ENCODE peak calls at places on chromosomes 6 and 20, in eight cellular contexts. One of them, this sample, is unnamed.

GRCh38 chr20:2658414-2659354 is 5.3 kb downstream of the IDH3B start:
- DNase-seq in HCT116: no peak
- DNase-seq in uterus: no peak
- DNase-seq in tibial nerve: no peak
- DNase-seq in esophagus squamous epithelium: no peak
- DNase-seq in K562: peak; percentile 17
- DNase-seq in esophagus muscularis mucosa: no peak
- DNase-seq in Peyer's patch: no peak
- DNase-seq in this sample: no peak

GRCh38 chr6:143744593-143745151 is 66.9 kb downstream of the PHACTR2 start:
- DNase-seq in HCT116: peak; percentile 10
- DNase-seq in uterus: no peak
- DNase-seq in tibial nerve: no peak
- DNase-seq in esophagus squamous epithelium: no peak
- DNase-seq in K562: no peak
- DNase-seq in esophagus muscularis mucosa: no peak
- DNase-seq in Peyer's patch: no peak
- DNase-seq in this sample: no peak

GRCh38 chr20:38640486-38640885 is 38.9 kb downstream of the ARHGAP40 start:
- DNase-seq in HCT116: no peak
- DNase-seq in uterus: no peak
- DNase-seq in tibial nerve: no peak
- DNase-seq in esophagus squamous epithelium: no peak
- DNase-seq in K562: no peak
- DNase-seq in esophagus muscularis mucosa: no peak
- DNase-seq in Peyer's patch: no peak
- DNase-seq in this sample: no peak

GRCh38 chr20:17210983-17211382 is 15.9 kb upstream of the PCSK2 start:
- DNase-seq in HCT116: no peak
- DNase-seq in uterus: no peak
- DNase-seq in tibial nerve: no peak
- DNase-seq in esophagus squamous epithelium: no peak
- DNase-seq in K562: no peak
- DNase-seq in esophagus muscularis mucosa: no peak
- DNase-seq in Peyer's patch: no peak
- DNase-seq in this sample: no peak

GRCh38 chr6:169326067-169326799 is 72.6 kb upstream of the THBS2 start:
- DNase-seq in HCT116: peak; percentile 44
- DNase-seq in uterus: no peak
- DNase-seq in tibial nerve: no peak
- DNase-seq in esophagus squamous epithelium: no peak
- DNase-seq in K562: no peak
- DNase-seq in esophagus muscularis mucosa: peak; percentile 89
- DNase-seq in Peyer's patch: no peak
- DNase-seq in this sample: no peak

GRCh38 chr20:32649697-32650471 is 23.9 kb downstream of the C20orf203 start:
- DNase-seq in HCT116: no peak
- DNase-seq in uterus: no peak
- DNase-seq in tibial nerve: no peak
- DNase-seq in esophagus squamous epithelium: no peak
- DNase-seq in K562: no peak
- DNase-seq in esophagus muscularis mucosa: no peak
- DNase-seq in Peyer's patch: no peak
- DNase-seq in this sample: no peak

GRCh38 chr6:5379647-5380242 is 118.4 kb downstream of the FARS2 start:
- DNase-seq in HCT116: peak; percentile 24
- DNase-seq in uterus: no peak
- DNase-seq in tibial nerve: no peak
- DNase-seq in esophagus squamous epithelium: no peak
- DNase-seq in K562: peak; percentile 43
- DNase-seq in esophagus muscularis mucosa: no peak
- DNase-seq in Peyer's patch: peak; percentile 63
- DNase-seq in this sample: no peak

GRCh38 chr6:10659697-10660348 is 34.6 kb downstream of the C6orf52 start:
- DNase-seq in HCT116: no peak
- DNase-seq in uterus: no peak
- DNase-seq in tibial nerve: no peak
- DNase-seq in esophagus squamous epithelium: no peak
- DNase-seq in K562: no peak
- DNase-seq in esophagus muscularis mucosa: no peak
- DNase-seq in Peyer's patch: no peak
- DNase-seq in this sample: no peak

GRCh38 chr20:31674895-31675827 is 37.4 kb downstream of the COX4I2 start:
- DNase-seq in HCT116: no peak
- DNase-seq in uterus: peak; percentile 69
- DNase-seq in tibial nerve: peak; percentile 60
- DNase-seq in esophagus squamous epithelium: no peak
- DNase-seq in K562: peak; percentile 80
- DNase-seq in esophagus muscularis mucosa: no peak
- DNase-seq in Peyer's patch: peak; percentile 86
- DNase-seq in this sample: peak; percentile 73

GRCh38 chr20:54950285-54950684 is 474.9 kb downstream of the DOK5 start:
- DNase-seq in HCT116: no peak
- DNase-seq in uterus: no peak
- DNase-seq in tibial nerve: no peak
- DNase-seq in esophagus squamous epithelium: no peak
- DNase-seq in K562: no peak
- DNase-seq in esophagus muscularis mucosa: no peak
- DNase-seq in Peyer's patch: no peak
- DNase-seq in this sample: no peak

GRCh38 chr6:170186006-170186908 is 104.6 kb downstream of the DLL1 start:
- DNase-seq in HCT116: no peak
- DNase-seq in uterus: no peak
- DNase-seq in tibial nerve: peak; percentile 1
- DNase-seq in esophagus squamous epithelium: no peak
- DNase-seq in K562: no peak
- DNase-seq in esophagus muscularis mucosa: peak; percentile 77
- DNase-seq in Peyer's patch: no peak
- DNase-seq in this sample: no peak

GRCh38 chr6:166440106-166440505 is 57.4 kb upstream of the MPC1 start:
- DNase-seq in HCT116: no peak
- DNase-seq in uterus: no peak
- DNase-seq in tibial nerve: no peak
- DNase-seq in esophagus squamous epithelium: no peak
- DNase-seq in K562: no peak
- DNase-seq in esophagus muscularis mucosa: no peak
- DNase-seq in Peyer's patch: no peak
- DNase-seq in this sample: no peak

GRCh38 chr6:15962449-15962764 is 166.5 kb upstream of the MYLIP start:
- DNase-seq in HCT116: no peak
- DNase-seq in uterus: no peak
- DNase-seq in tibial nerve: no peak
- DNase-seq in esophagus squamous epithelium: no peak
- DNase-seq in K562: no peak
- DNase-seq in esophagus muscularis mucosa: no peak
- DNase-seq in Peyer's patch: no peak
- DNase-seq in this sample: no peak

GRCh38 chr6:11428895-11429294 is 108.7 kb upstream of the TMEM170B start:
- DNase-seq in HCT116: no peak
- DNase-seq in uterus: no peak
- DNase-seq in tibial nerve: no peak
- DNase-seq in esophagus squamous epithelium: no peak
- DNase-seq in K562: no peak
- DNase-seq in esophagus muscularis mucosa: peak; percentile 47
- DNase-seq in Peyer's patch: no peak
- DNase-seq in this sample: no peak

GRCh38 chr20:61192254-61192950 is 59.7 kb upstream of the CDH4 start:
- DNase-seq in HCT116: no peak
- DNase-seq in uterus: no peak
- DNase-seq in tibial nerve: no peak
- DNase-seq in esophagus squamous epithelium: no peak
- DNase-seq in K562: no peak
- DNase-seq in esophagus muscularis mucosa: no peak
- DNase-seq in Peyer's patch: no peak
- DNase-seq in this sample: no peak

GRCh38 chr6:147624946-147625515 is 116.5 kb downstream of the SAMD5 start:
- DNase-seq in HCT116: no peak
- DNase-seq in uterus: no peak
- DNase-seq in tibial nerve: no peak
- DNase-seq in esophagus squamous epithelium: no peak
- DNase-seq in K562: no peak
- DNase-seq in esophagus muscularis mucosa: no peak
- DNase-seq in Peyer's patch: no peak
- DNase-seq in this sample: no peak

GRCh38 chr20:59561228-59561605 is 43.1 kb upstream of the PHACTR3 start:
- DNase-seq in HCT116: no peak
- DNase-seq in uterus: no peak
- DNase-seq in tibial nerve: no peak
- DNase-seq in esophagus squamous epithelium: no peak
- DNase-seq in K562: no peak
- DNase-seq in esophagus muscularis mucosa: peak; percentile 66
- DNase-seq in Peyer's patch: no peak
- DNase-seq in this sample: no peak

GRCh38 chr6:122042851-122043250 is 356.6 kb upstream of the HSF2 start:
- DNase-seq in HCT116: no peak
- DNase-seq in uterus: peak; percentile 43
- DNase-seq in tibial nerve: no peak
- DNase-seq in esophagus squamous epithelium: no peak
- DNase-seq in K562: no peak
- DNase-seq in esophagus muscularis mucosa: no peak
- DNase-seq in Peyer's patch: no peak
- DNase-seq in this sample: peak; percentile 10

GRCh38 chr6:17381429-17382147 is 11.8 kb upstream of the CAP2 start:
- DNase-seq in HCT116: no peak
- DNase-seq in uterus: no peak
- DNase-seq in tibial nerve: no peak
- DNase-seq in esophagus squamous epithelium: no peak
- DNase-seq in K562: no peak
- DNase-seq in esophagus muscularis mucosa: no peak
- DNase-seq in Peyer's patch: no peak
- DNase-seq in this sample: peak; percentile 79

GRCh38 chr6:112936476-112936875 is 589.3 kb downstream of the RFPL4B start:
- DNase-seq in HCT116: no peak
- DNase-seq in uterus: no peak
- DNase-seq in tibial nerve: no peak
- DNase-seq in esophagus squamous epithelium: no peak
- DNase-seq in K562: no peak
- DNase-seq in esophagus muscularis mucosa: no peak
- DNase-seq in Peyer's patch: no peak
- DNase-seq in this sample: no peak

GRCh38 chr6:4059115-4059777 is 19.7 kb downstream of the FAM217A start:
- DNase-seq in HCT116: no peak
- DNase-seq in uterus: no peak
- DNase-seq in tibial nerve: no peak
- DNase-seq in esophagus squamous epithelium: no peak
- DNase-seq in K562: peak; percentile 72
- DNase-seq in esophagus muscularis mucosa: no peak
- DNase-seq in Peyer's patch: peak; percentile 50
- DNase-seq in this sample: no peak
- TF ChIP-seq POLR2A in HCT116: no peak
- TF ChIP-seq POLR2A in uterus: no peak
- TF ChIP-seq POLR2A in tibial nerve: no peak
- TF ChIP-seq POLR2A in esophagus squamous epithelium: no peak
- TF ChIP-seq POLR2A in K562: no peak
- TF ChIP-seq POLR2A in esophagus muscularis mucosa: no peak
- TF ChIP-seq POLR2A in Peyer's patch: no peak
- TF ChIP-seq POLR2A in this sample: no peak

GRCh38 chr6:13406781-13407180 is 78.4 kb upstream of the TBC1D7 start:
- DNase-seq in HCT116: peak; percentile 16
- DNase-seq in uterus: no peak
- DNase-seq in tibial nerve: no peak
- DNase-seq in esophagus squamous epithelium: no peak
- DNase-seq in K562: peak; percentile 44
- DNase-seq in esophagus muscularis mucosa: no peak
- DNase-seq in Peyer's patch: no peak
- DNase-seq in this sample: no peak
- H3K4me1 ChIP-seq in HCT116: peaks cover 12% of the 10 kb centered on the region
- H3K4me1 ChIP-seq in uterus: no peaks in the 10 kb centered on the region
- H3K4me1 ChIP-seq in tibial nerve: peaks cover 48% of the 10 kb centered on the region
- H3K4me1 ChIP-seq in esophagus squamous epithelium: peaks cover 36% of the 10 kb centered on the region
- H3K4me1 ChIP-seq in K562: peaks cover 36% of the 10 kb centered on the region
- H3K4me1 ChIP-seq in esophagus muscularis mucosa: peaks cover 70% of the 10 kb centered on the region
- H3K4me1 ChIP-seq in Peyer's patch: no peaks in the 10 kb centered on the region
- H3K4me1 ChIP-seq in this sample: peaks cover 83% of the 10 kb centered on the region

GRCh38 chr20:57402206-57403125 is 11.3 kb downstream of the RBM38 start:
- DNase-seq in HCT116: no peak
- DNase-seq in uterus: no peak
- DNase-seq in tibial nerve: no peak
- DNase-seq in esophagus squamous epithelium: no peak
- DNase-seq in K562: no peak
- DNase-seq in esophagus muscularis mucosa: no peak
- DNase-seq in Peyer's patch: no peak
- DNase-seq in this sample: no peak
- TF ChIP-seq POLR2A in HCT116: no peak
- TF ChIP-seq POLR2A in uterus: no peak
- TF ChIP-seq POLR2A in tibial nerve: no peak
- TF ChIP-seq POLR2A in esophagus squamous epithelium: no peak
- TF ChIP-seq POLR2A in K562: no peak
- TF ChIP-seq POLR2A in esophagus muscularis mucosa: no peak
- TF ChIP-seq POLR2A in Peyer's patch: no peak
- TF ChIP-seq POLR2A in this sample: no peak

GRCh38 chr20:50265245-50265946 is 74.8 kb downstream of the CEBPB start:
- DNase-seq in HCT116: no peak
- DNase-seq in uterus: no peak
- DNase-seq in tibial nerve: no peak
- DNase-seq in esophagus squamous epithelium: no peak
- DNase-seq in K562: no peak
- DNase-seq in esophagus muscularis mucosa: no peak
- DNase-seq in Peyer's patch: no peak
- DNase-seq in this sample: no peak
- H3K4me1 ChIP-seq in HCT116: peaks cover 42% of the 10 kb centered on the region
- H3K4me1 ChIP-seq in uterus: no peaks in the 10 kb centered on the region
- H3K4me1 ChIP-seq in tibial nerve: peaks cover 26% of the 10 kb centered on the region
- H3K4me1 ChIP-seq in esophagus squamous epithelium: peaks cover 22% of the 10 kb centered on the region
- H3K4me1 ChIP-seq in K562: peaks cover 11% of the 10 kb centered on the region
- H3K4me1 ChIP-seq in esophagus muscularis mucosa: peaks cover 19% of the 10 kb centered on the region
- H3K4me1 ChIP-seq in Peyer's patch: no peaks in the 10 kb centered on the region
- H3K4me1 ChIP-seq in this sample: no peaks in the 10 kb centered on the region

DNA sequence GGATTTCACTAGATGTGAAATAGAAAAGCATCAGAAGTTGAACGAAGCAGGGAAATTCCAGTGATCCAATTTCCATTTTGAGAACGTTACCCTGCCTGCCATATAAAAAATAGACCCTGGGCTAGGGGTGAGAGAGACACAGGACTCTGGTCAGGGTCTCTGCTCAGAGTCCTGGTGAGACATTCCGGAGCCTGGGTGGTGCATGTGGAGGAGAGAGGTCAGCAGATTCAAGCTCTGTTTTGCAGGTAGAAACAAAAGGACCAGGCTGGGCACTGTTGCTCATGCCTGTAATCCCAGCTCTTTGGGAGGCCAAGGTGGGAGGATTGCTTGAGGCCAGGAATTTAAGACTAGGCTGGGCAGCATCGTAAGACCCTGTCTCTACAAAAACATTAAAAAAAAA is 17.9 kb downstream of the PKIG start:
- DNase-seq in HCT116: no peak
- DNase-seq in uterus: no peak
- DNase-seq in tibial nerve: no peak
- DNase-seq in esophagus squamous epithelium: no peak
- DNase-seq in K562: no peak
- DNase-seq in esophagus muscularis mucosa: no peak
- DNase-seq in Peyer's patch: peak; percentile 42
- DNase-seq in this sample: no peak
- TF ChIP-seq POLR2A in HCT116: no peak
- TF ChIP-seq POLR2A in uterus: no peak
- TF ChIP-seq POLR2A in tibial nerve: no peak
- TF ChIP-seq POLR2A in esophagus squamous epithelium: no peak
- TF ChIP-seq POLR2A in K562: no peak
- TF ChIP-seq POLR2A in esophagus muscularis mucosa: no peak
- TF ChIP-seq POLR2A in Peyer's patch: no peak
- TF ChIP-seq POLR2A in this sample: no peak